ENCODE peak calls at places on chromosomes 11 and 22, in eight cellular contexts. M, Q, N, D, V, A, Y and X are unnamed samples.

GRCh38 chr22:48690583-48691317 is 1136.9 kb downstream of the BRD1 start:
- DNase-seq in M (no peak), Q (no peak), N (no peak), D (no peak), V (no peak), A (peak), Y (no peak), X (no peak)

GRCh38 chr11:117573326-117573725 is 223.7 kb downstream of the DSCAML1 start:
- DNase-seq in M (no peak), Q (no peak), N (no peak), D (no peak), V (no peak), A (no peak), Y (no peak), X (no peak)

GRCh38 chr11:117735350-117735977 is 61.6 kb downstream of the DSCAML1 start:
- DNase-seq in M (no peak), Q (no peak), N (no peak), D (no peak), V (no peak), A (no peak), Y (no peak), X (no peak)

GRCh38 chr11:11525283-11525682 is 96.5 kb downstream of the GALNT18 start:
- DNase-seq in M (no peak), Q (no peak), N (no peak), D (no peak), V (no peak), A (no peak), Y (no peak), X (no peak)

GRCh38 chr11:3050386-3051325 is 6.6 kb downstream of the CARS1 start:
- DNase-seq in M (no peak), Q (no peak), N (no peak), D (no peak), V (no peak), A (peak), Y (no peak), X (no peak)

GRCh38 chr11:36065436-36065835 is 121.6 kb downstream of the LDLRAD3 start:
- DNase-seq in M (no peak), Q (no peak), N (peak), D (no peak), V (no peak), A (no peak), Y (no peak), X (no peak)

GRCh38 chr11:3959015-3959917 is 103.8 kb downstream of the STIM1 start:
- DNase-seq in M (no peak), Q (no peak), N (peak), D (no peak), V (no peak), A (peak), Y (no peak), X (no peak)

GRCh38 chr11:43952401-43953342 is 10.2 kb downstream of the C11orf96 start:
- DNase-seq in M (no peak), Q (no peak), N (no peak), D (no peak), V (no peak), A (no peak), Y (no peak), X (no peak)

GRCh38 chr11:12842933-12843636 is 166.0 kb upstream of the RASSF10 start:
- DNase-seq in M (no peak), Q (no peak), N (peak), D (no peak), V (no peak), A (no peak), Y (no peak), X (peak)

GRCh38 chr11:63813035-63813562 is at the start of gene SPINDOC:
- DNase-seq in M (peak), Q (peak), N (peak), D (no peak), V (peak), A (peak), Y (peak), X (peak)

GRCh38 chr22:43397766-43398165 is 14.0 kb upstream of the MPPED1 start:
- DNase-seq in M (no peak), Q (no peak), N (no peak), D (no peak), V (no peak), A (peak), Y (no peak), X (no peak)

GRCh38 chr11:120170741-120171261 is 32.9 kb upstream of the TRIM29 start:
- DNase-seq in M (no peak), Q (no peak), N (no peak), D (no peak), V (no peak), A (no peak), Y (no peak), X (no peak)

GRCh38 chr11:65047581-65048422 is 6.8 kb downstream of the SAC3D1 start:
- DNase-seq in M (no peak), Q (no peak), N (no peak), D (no peak), V (no peak), A (peak), Y (no peak), X (no peak)

GRCh38 chr11:84993386-84993785 is 633.8 kb downstream of the DLG2 start:
- DNase-seq in M (no peak), Q (no peak), N (peak), D (no peak), V (no peak), A (peak), Y (no peak), X (no peak)

GRCh38 chr11:19279455-19279854 is 38.7 kb upstream of the E2F8 start:
- DNase-seq in M (no peak), Q (no peak), N (no peak), D (no peak), V (no peak), A (no peak), Y (no peak), X (no peak)

GRCh38 chr22:41052661-41053490 is 39.5 kb upstream of the EP300 start:
- DNase-seq in M (no peak), Q (no peak), N (peak), D (no peak), V (no peak), A (no peak), Y (no peak), X (no peak)

GRCh38 chr11:66317766-66318575 is 1.1 kb upstream of the CD248 start:
- DNase-seq in M (no peak), Q (peak), N (peak), D (no peak), V (peak), A (peak), Y (no peak), X (no peak)

GRCh38 chr11:112023104-112023503 is 2.1 kb upstream of the DLAT start:
- DNase-seq in M (no peak), Q (no peak), N (no peak), D (no peak), V (no peak), A (no peak), Y (no peak), X (no peak)

GRCh38 chr22:30372915-30373314 is 14.3 kb downstream of the RNF215 start:
- DNase-seq in M (no peak), Q (no peak), N (no peak), D (no peak), V (no peak), A (no peak), Y (no peak), X (no peak)

GRCh38 chr22:33844273-33844672 is 76.0 kb downstream of the LARGE1 start:
- DNase-seq in M (no peak), Q (no peak), N (no peak), D (no peak), V (no peak), A (no peak), Y (no peak), X (no peak)

GRCh38 chr22:49937758-49938564 is 19.5 kb downstream of the CRELD2 start:
- DNase-seq in M (no peak), Q (no peak), N (no peak), D (no peak), V (no peak), A (peak), Y (no peak), X (no peak)

GRCh38 chr22:38284042-38284402 is 11.2 kb upstream of the TMEM184B start:
- DNase-seq in M (no peak), Q (no peak), N (peak), D (no peak), V (peak), A (no peak), Y (no peak), X (no peak)

GRCh38 chr11:111148116-111148515 is 97.4 kb upstream of the POU2AF2 start:
- DNase-seq in M (no peak), Q (no peak), N (no peak), D (no peak), V (no peak), A (no peak), Y (no peak), X (no peak)

GRCh38 chr11:8015753-8016239 is 28.7 kb downstream of the EIF3F start:
- DNase-seq in M (no peak), Q (no peak), N (peak), D (no peak), V (no peak), A (no peak), Y (no peak), X (no peak)

GRCh38 chr22:48866906-48867597 is 960.6 kb downstream of the BRD1 start:
- DNase-seq in M (no peak), Q (no peak), N (no peak), D (no peak), V (no peak), A (no peak), Y (no peak), X (no peak)

GRCh38 chr22:45526768-45527360 is 24.2 kb downstream of the FBLN1 start:
- DNase-seq in M (no peak), Q (no peak), N (no peak), D (no peak), V (no peak), A (no peak), Y (no peak), X (no peak)

GRCh38 chr11:27700351-27701261 is at the start of gene BDNF:
- DNase-seq in M (peak), Q (no peak), N (peak), D (no peak), V (no peak), A (peak), Y (no peak), X (no peak)

GRCh38 chr11:942853-943252 is 17.2 kb downstream of the AP2A2 start:
- DNase-seq in M (no peak), Q (no peak), N (peak), D (no peak), V (no peak), A (no peak), Y (no peak), X (no peak)

GRCh38 chr11:107783121-107783520 is 71.3 kb upstream of the SLN start:
- DNase-seq in M (no peak), Q (no peak), N (no peak), D (no peak), V (no peak), A (no peak), Y (no peak), X (no peak)